ENCODE peak calls at places on chromosomes 1 and 21, in seven cellular contexts. One of them, this sample, is unnamed.

GRCh38 chr1:119266386-119266785 is 102.2 kb upstream of the HAO2 start:
- DNase-seq in nephron progenitor cell: no peak
- DNase-seq in Right ventricle myocardium superior: no peak
- DNase-seq in MV-4-11: no peak
- DNase-seq in NCI-H1105 treated with DMSO at 0.1 percent for 48 hours: no peak
- DNase-seq in ELR: no peak
- DNase-seq in heart right ventricle: no peak
- DNase-seq in this sample: no peak

GRCh38 chr1:63787875-63788274 is 14.1 kb downstream of the ROR1 start:
- DNase-seq in Right ventricle myocardium superior: no peak
- DNase-seq in ELR: no peak
- DNase-seq in nephron progenitor cell: no peak
- DNase-seq in heart right ventricle: peak; percentile 46
- DNase-seq in MV-4-11: no peak
- DNase-seq in NCI-H1105 treated with DMSO at 0.1 percent for 48 hours: no peak
- DNase-seq in this sample: no peak

GRCh38 chr1:72498393-72498792 is 216.1 kb upstream of the NEGR1 start:
- DNase-seq in MV-4-11: no peak
- DNase-seq in heart right ventricle: no peak
- DNase-seq in NCI-H1105 treated with DMSO at 0.1 percent for 48 hours: no peak
- DNase-seq in ELR: no peak
- DNase-seq in nephron progenitor cell: no peak
- DNase-seq in Right ventricle myocardium superior: no peak
- DNase-seq in this sample: no peak

GRCh38 chr1:224211262-224211962 is 28.4 kb downstream of the DEGS1 start:
- DNase-seq in ELR: peak; percentile 74
- DNase-seq in Right ventricle myocardium superior: no peak
- DNase-seq in heart right ventricle: peak; percentile 6
- DNase-seq in NCI-H1105 treated with DMSO at 0.1 percent for 48 hours: peak; percentile 86
- DNase-seq in MV-4-11: no peak
- DNase-seq in nephron progenitor cell: no peak
- DNase-seq in this sample: peak; percentile 48

GRCh38 chr1:94255476-94255875 is 18.1 kb upstream of the ARHGAP29 start:
- DNase-seq in ELR: peak; percentile 86
- DNase-seq in Right ventricle myocardium superior: no peak
- DNase-seq in MV-4-11: no peak
- DNase-seq in heart right ventricle: no peak
- DNase-seq in nephron progenitor cell: no peak
- DNase-seq in NCI-H1105 treated with DMSO at 0.1 percent for 48 hours: no peak
- DNase-seq in this sample: no peak

GRCh38 chr21:46568562-46568961 is 36.3 kb downstream of the S100B start:
- DNase-seq in MV-4-11: no peak
- DNase-seq in nephron progenitor cell: no peak
- DNase-seq in heart right ventricle: no peak
- DNase-seq in NCI-H1105 treated with DMSO at 0.1 percent for 48 hours: no peak
- DNase-seq in ELR: no peak
- DNase-seq in Right ventricle myocardium superior: no peak
- DNase-seq in this sample: no peak

GRCh38 chr1:84998642-84999280 is 1.8 kb upstream of the MCOLN2 start:
- DNase-seq in ELR: peak; percentile 32
- DNase-seq in nephron progenitor cell: no peak
- DNase-seq in NCI-H1105 treated with DMSO at 0.1 percent for 48 hours: no peak
- DNase-seq in MV-4-11: peak; percentile 85
- DNase-seq in Right ventricle myocardium superior: no peak
- DNase-seq in heart right ventricle: no peak
- DNase-seq in this sample: no peak

GRCh38 chr1:25804964-25805862 is 5.2 kb downstream of the SELENON start:
- DNase-seq in heart right ventricle: no peak
- DNase-seq in nephron progenitor cell: no peak
- DNase-seq in ELR: no peak
- DNase-seq in MV-4-11: no peak
- DNase-seq in Right ventricle myocardium superior: no peak
- DNase-seq in NCI-H1105 treated with DMSO at 0.1 percent for 48 hours: no peak
- DNase-seq in this sample: no peak

GRCh38 chr1:237124856-237125462 is 83.0 kb downstream of the RYR2 start:
- DNase-seq in MV-4-11: no peak
- DNase-seq in nephron progenitor cell: no peak
- DNase-seq in NCI-H1105 treated with DMSO at 0.1 percent for 48 hours: no peak
- DNase-seq in Right ventricle myocardium superior: no peak
- DNase-seq in heart right ventricle: no peak
- DNase-seq in ELR: peak; percentile 34
- DNase-seq in this sample: no peak

GRCh38 chr1:63747445-63747844 is 26.4 kb upstream of the ROR1 start:
- DNase-seq in nephron progenitor cell: peak; percentile 51
- DNase-seq in heart right ventricle: peak; percentile 25
- DNase-seq in MV-4-11: no peak
- DNase-seq in NCI-H1105 treated with DMSO at 0.1 percent for 48 hours: no peak
- DNase-seq in ELR: no peak
- DNase-seq in Right ventricle myocardium superior: peak; percentile 53
- DNase-seq in this sample: no peak

GRCh38 chr1:232626452-232626851 is 3.5 kb downstream of the SIPA1L2 start:
- DNase-seq in Right ventricle myocardium superior: no peak
- DNase-seq in MV-4-11: no peak
- DNase-seq in ELR: no peak
- DNase-seq in nephron progenitor cell: no peak
- DNase-seq in heart right ventricle: no peak
- DNase-seq in NCI-H1105 treated with DMSO at 0.1 percent for 48 hours: no peak
- DNase-seq in this sample: no peak

GRCh38 chr21:17585875-17586450 is 26.7 kb downstream of the BTG3 start:
- DNase-seq in MV-4-11: peak; percentile 48
- DNase-seq in Right ventricle myocardium superior: no peak
- DNase-seq in heart right ventricle: peak; percentile 11
- DNase-seq in ELR: peak; percentile 68
- DNase-seq in nephron progenitor cell: no peak
- DNase-seq in NCI-H1105 treated with DMSO at 0.1 percent for 48 hours: peak; percentile 67
- DNase-seq in this sample: no peak

GRCh38 chr1:17287377-17287776 is 20.6 kb upstream of the PADI4 start:
- DNase-seq in NCI-H1105 treated with DMSO at 0.1 percent for 48 hours: no peak
- DNase-seq in MV-4-11: peak; percentile 66
- DNase-seq in ELR: peak; percentile 90
- DNase-seq in Right ventricle myocardium superior: no peak
- DNase-seq in nephron progenitor cell: no peak
- DNase-seq in heart right ventricle: no peak
- DNase-seq in this sample: no peak

GRCh38 chr1:152451254-152451653 is 37.2 kb upstream of the CRNN start:
- DNase-seq in MV-4-11: no peak
- DNase-seq in Right ventricle myocardium superior: no peak
- DNase-seq in heart right ventricle: no peak
- DNase-seq in nephron progenitor cell: no peak
- DNase-seq in NCI-H1105 treated with DMSO at 0.1 percent for 48 hours: no peak
- DNase-seq in ELR: no peak
- DNase-seq in this sample: no peak

GRCh38 chr1:201739492-201740085 is 89.4 kb upstream of the IPO9 start:
- DNase-seq in NCI-H1105 treated with DMSO at 0.1 percent for 48 hours: peak; percentile 90
- DNase-seq in nephron progenitor cell: peak; percentile 70
- DNase-seq in Right ventricle myocardium superior: peak; percentile 82
- DNase-seq in MV-4-11: no peak
- DNase-seq in ELR: no peak
- DNase-seq in heart right ventricle: peak; percentile 62
- DNase-seq in this sample: peak; percentile 88

GRCh38 chr1:62304975-62305374 is 14.3 kb downstream of the KANK4 start:
- DNase-seq in heart right ventricle: no peak
- DNase-seq in Right ventricle myocardium superior: no peak
- DNase-seq in MV-4-11: no peak
- DNase-seq in nephron progenitor cell: no peak
- DNase-seq in ELR: no peak
- DNase-seq in NCI-H1105 treated with DMSO at 0.1 percent for 48 hours: no peak
- DNase-seq in this sample: no peak

GRCh38 chr21:29332461-29333354 is 34.0 kb downstream of the BACH1 start:
- DNase-seq in nephron progenitor cell: no peak
- DNase-seq in MV-4-11: no peak
- DNase-seq in ELR: peak; percentile 86
- DNase-seq in heart right ventricle: no peak
- DNase-seq in NCI-H1105 treated with DMSO at 0.1 percent for 48 hours: no peak
- DNase-seq in Right ventricle myocardium superior: no peak
- DNase-seq in this sample: no peak

GRCh38 chr1:207454046-207454964 is at the start of gene CR2:
- DNase-seq in Right ventricle myocardium superior: peak; percentile 44
- DNase-seq in MV-4-11: no peak
- DNase-seq in heart right ventricle: no peak
- DNase-seq in ELR: peak; percentile 3
- DNase-seq in nephron progenitor cell: peak; percentile 63
- DNase-seq in NCI-H1105 treated with DMSO at 0.1 percent for 48 hours: peak; percentile 36
- DNase-seq in this sample: peak; percentile 50

GRCh38 chr1:164637461-164638375 is 78.7 kb downstream of the PBX1 start:
- DNase-seq in NCI-H1105 treated with DMSO at 0.1 percent for 48 hours: no peak
- DNase-seq in ELR: peak; percentile 67
- DNase-seq in nephron progenitor cell: no peak
- DNase-seq in MV-4-11: no peak
- DNase-seq in heart right ventricle: peak; percentile 68
- DNase-seq in Right ventricle myocardium superior: peak; percentile 64
- DNase-seq in this sample: peak; percentile 87

GRCh38 chr1:56590520-56591011 is 11.2 kb upstream of the PLPP3 start:
- DNase-seq in nephron progenitor cell: no peak
- DNase-seq in NCI-H1105 treated with DMSO at 0.1 percent for 48 hours: no peak
- DNase-seq in Right ventricle myocardium superior: no peak
- DNase-seq in MV-4-11: no peak
- DNase-seq in ELR: no peak
- DNase-seq in heart right ventricle: no peak
- DNase-seq in this sample: no peak

GRCh38 chr1:982765-983436 is 1.0 kb upstream of the PERM1 start:
- DNase-seq in heart right ventricle: no peak
- DNase-seq in nephron progenitor cell: no peak
- DNase-seq in Right ventricle myocardium superior: no peak
- DNase-seq in NCI-H1105 treated with DMSO at 0.1 percent for 48 hours: no peak
- DNase-seq in MV-4-11: no peak
- DNase-seq in ELR: no peak
- DNase-seq in this sample: no peak

GRCh38 chr1:35902671-35903070 is 19.7 kb downstream of the AGO1 start:
- DNase-seq in ELR: no peak
- DNase-seq in nephron progenitor cell: no peak
- DNase-seq in Right ventricle myocardium superior: no peak
- DNase-seq in MV-4-11: no peak
- DNase-seq in NCI-H1105 treated with DMSO at 0.1 percent for 48 hours: no peak
- DNase-seq in heart right ventricle: no peak
- DNase-seq in this sample: no peak

GRCh38 chr1:87024936-87025537 is 110.6 kb downstream of the HS2ST1 start:
- DNase-seq in nephron progenitor cell: no peak
- DNase-seq in MV-4-11: peak; percentile 35
- DNase-seq in NCI-H1105 treated with DMSO at 0.1 percent for 48 hours: peak; percentile 67
- DNase-seq in Right ventricle myocardium superior: no peak
- DNase-seq in ELR: peak; percentile 58
- DNase-seq in heart right ventricle: no peak
- DNase-seq in this sample: no peak

GRCh38 chr1:209434631-209435217 is 148.8 kb upstream of the CAMK1G start:
- DNase-seq in nephron progenitor cell: no peak
- DNase-seq in heart right ventricle: no peak
- DNase-seq in MV-4-11: no peak
- DNase-seq in Right ventricle myocardium superior: no peak
- DNase-seq in ELR: no peak
- DNase-seq in NCI-H1105 treated with DMSO at 0.1 percent for 48 hours: no peak
- DNase-seq in this sample: no peak

GRCh38 chr1:209015092-209015491 is 568.4 kb upstream of the CAMK1G start:
- DNase-seq in Right ventricle myocardium superior: no peak
- DNase-seq in MV-4-11: no peak
- DNase-seq in nephron progenitor cell: no peak
- DNase-seq in ELR: no peak
- DNase-seq in heart right ventricle: no peak
- DNase-seq in NCI-H1105 treated with DMSO at 0.1 percent for 48 hours: no peak
- DNase-seq in this sample: no peak